ENCODE peak calls at places on chromosomes 11 and 22, in nine cellular contexts. X is adrenal gland; Q is effector memory CD4-positive, alpha-beta T cell; Y is NT2/D1; L is GM23248; B is K562; M is heart right ventricle; H is aorta; I is Peyer's patch. U is an unnamed sample.

GRCh38 chr11:73152086-73152853 is 10.2 kb upstream of the FCHSD2 start:
- DNase-seq in X (no peak), Q (no peak), Y (no peak), L (no peak), B (no peak), M (no peak), H (no peak), I (peak; percentile 65), U (no peak)

GRCh38 chr22:23404689-23405365 is 175.3 kb downstream of the IGLL1 start:
- DNase-seq in X (no peak), Q (no peak), Y (peak; percentile 20), L (peak; percentile 31), B (no peak), M (no peak), H (peak; percentile 44), I (no peak), U (no peak)

GRCh38 chr11:74681686-74682651 is 49.3 kb downstream of the CHRDL2 start:
- DNase-seq in X (no peak), Q (no peak), Y (no peak), L (peak; percentile 41), B (no peak), M (peak; percentile 63), H (peak; percentile 49), I (no peak), U (peak; percentile 81)

GRCh38 chr11:18907391-18907790 is 31.8 kb downstream of the MRGPRX1 start:
- DNase-seq in X (peak; percentile 75), Q (no peak), Y (no peak), L (no peak), B (no peak), M (no peak), H (no peak), I (no peak), U (no peak)

GRCh38 chr11:118998822-118999221 is 884 bp downstream of the CENATAC start:
- DNase-seq in X (peak; percentile 66), Q (no peak), Y (peak; percentile 71), L (peak; percentile 80), B (peak; percentile 34), M (no peak), H (no peak), I (no peak), U (no peak)

GRCh38 chr11:19498986-19499669 is 213.5 kb upstream of the NAV2 start:
- DNase-seq in X (no peak), Q (no peak), Y (no peak), L (peak; percentile 93), B (no peak), M (no peak), H (no peak), I (no peak), U (no peak)

GRCh38 chr11:58030653-58031052 is at the start of gene OR6Q1:
- DNase-seq in X (no peak), Q (no peak), Y (no peak), L (no peak), B (no peak), M (no peak), H (no peak), I (no peak), U (no peak)

GRCh38 chr22:46006379-46007002 is 29.5 kb upstream of the WNT7B start:
- DNase-seq in X (peak; percentile 94), Q (peak; percentile 81), Y (peak; percentile 30), L (peak; percentile 95), B (peak; percentile 83), M (peak; percentile 97), H (peak; percentile 97), I (peak; percentile 85), U (peak; percentile 93)

GRCh38 chr22:24502540-24502939 is 7.4 kb downstream of the UPB1 start:
- DNase-seq in X (no peak), Q (no peak), Y (no peak), L (no peak), B (no peak), M (no peak), H (no peak), I (no peak), U (no peak)

GRCh38 chr22:49530671-49531532 is 296.8 kb downstream of the BRD1 start:
- DNase-seq in X (no peak), Q (no peak), Y (no peak), L (no peak), B (no peak), M (no peak), H (no peak), I (no peak), U (no peak)

GRCh38 chr11:44621784-44622183 is 56.3 kb downstream of the CD82 start:
- DNase-seq in X (peak; percentile 4), Q (no peak), Y (no peak), L (no peak), B (no peak), M (no peak), H (no peak), I (peak; percentile 10), U (no peak)

GRCh38 chr11:69484427-69485259 is 3.2 kb downstream of the LINC01488 start:
- DNase-seq in X (no peak), Q (no peak), Y (no peak), L (no peak), B (no peak), M (no peak), H (peak; percentile 18), I (no peak), U (no peak)

GRCh38 chr11:96264364-96264763 is 78.6 kb downstream of the MAML2 start:
- DNase-seq in X (no peak), Q (no peak), Y (no peak), L (no peak), B (no peak), M (no peak), H (no peak), I (no peak), U (no peak)
- H3K4me1 ChIP-seq in X (peaks cover 54% of the 10 kb centered on the region), Q (peaks cover 32% of the 10 kb centered on the region), Y (no peaks in the 10 kb centered on the region), L (peaks cover 56% of the 10 kb centered on the region), B (no peaks in the 10 kb centered on the region), M (peaks cover 31% of the 10 kb centered on the region), H (peaks cover 5% of the 10 kb centered on the region), I (no peaks in the 10 kb centered on the region), U (peaks cover 16% of the 10 kb centered on the region)

GRCh38 chr22:36331306-36331911 is 56.4 kb downstream of the MYH9 start:
- DNase-seq in X (peak; percentile 89), Q (peak; percentile 73), Y (no peak), L (peak; percentile 94), B (peak; percentile 62), M (peak; percentile 76), H (peak; percentile 95), I (peak; percentile 92), U (peak; percentile 58)

GRCh38 chr22:36330655-36331305 is 57.0 kb downstream of the MYH9 start:
- DNase-seq in X (peak; percentile 54), Q (peak; percentile 20), Y (no peak), L (peak; percentile 67), B (no peak), M (peak; percentile 64), H (peak; percentile 88), I (no peak), U (no peak)

GRCh38 chr22:36333632-36334031 is 54.1 kb downstream of the MYH9 start:
- DNase-seq in X (no peak), Q (no peak), Y (no peak), L (no peak), B (no peak), M (no peak), H (no peak), I (no peak), U (peak; percentile 67)

GRCh38 chr22:36332623-36333331 is 55.0 kb downstream of the MYH9 start:
- DNase-seq in X (no peak), Q (peak; percentile 38), Y (no peak), L (peak; percentile 45), B (no peak), M (no peak), H (no peak), I (no peak), U (peak; percentile 72)

DNA sequence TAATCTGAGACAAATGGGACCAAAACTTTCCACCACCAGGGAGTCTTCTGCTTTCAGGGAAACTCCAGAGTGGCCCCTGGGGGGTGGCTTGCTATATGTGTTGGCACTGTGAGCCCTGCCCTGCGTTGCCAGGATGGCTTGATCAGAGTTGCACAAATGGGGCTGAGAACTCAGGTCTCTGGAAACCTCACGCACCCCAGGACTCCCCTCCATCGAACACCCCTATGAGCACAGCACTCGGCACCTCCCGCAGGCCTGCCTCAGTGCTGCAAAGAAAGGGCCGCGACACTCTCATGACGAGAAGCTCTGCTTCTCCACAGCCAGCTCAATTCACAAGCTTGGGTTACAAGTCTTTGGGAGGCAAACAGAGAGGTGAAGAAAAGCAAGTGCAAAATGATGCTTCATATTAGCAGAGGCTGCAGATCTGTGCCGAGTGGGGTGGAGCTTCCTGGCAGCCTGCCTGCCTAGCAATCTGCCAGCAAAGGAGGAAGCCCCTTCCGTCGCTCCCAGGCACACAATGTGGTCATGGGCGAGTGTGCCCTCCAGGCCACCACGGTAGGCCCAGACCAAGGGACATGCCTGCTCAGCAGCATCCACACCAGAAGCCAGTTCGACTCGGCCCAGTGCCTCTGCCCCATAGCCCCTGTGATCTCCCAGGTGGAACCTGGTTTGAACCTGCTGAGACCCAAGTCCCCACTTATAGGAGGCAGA is 55.7 kb downstream of the MYH9 start:
- DNase-seq in X (peak; percentile 63), Q (peak; percentile 51), Y (no peak), L (peak; percentile 53), B (no peak), M (peak; percentile 83), H (peak; percentile 91), I (peak; percentile 83), U (peak; percentile 67)
- H3K4me3 ChIP-seq in X (no peak overlapping the region), Q (peak overlapping the region; percentile 39), Y (no peak overlapping the region), L (peak overlapping the region; percentile 4), B (no peak overlapping the region), M (peak overlapping the region; percentile 21), H (no peak overlapping the region), I (peak overlapping the region; percentile 8), U (no peak overlapping the region)

DNA sequence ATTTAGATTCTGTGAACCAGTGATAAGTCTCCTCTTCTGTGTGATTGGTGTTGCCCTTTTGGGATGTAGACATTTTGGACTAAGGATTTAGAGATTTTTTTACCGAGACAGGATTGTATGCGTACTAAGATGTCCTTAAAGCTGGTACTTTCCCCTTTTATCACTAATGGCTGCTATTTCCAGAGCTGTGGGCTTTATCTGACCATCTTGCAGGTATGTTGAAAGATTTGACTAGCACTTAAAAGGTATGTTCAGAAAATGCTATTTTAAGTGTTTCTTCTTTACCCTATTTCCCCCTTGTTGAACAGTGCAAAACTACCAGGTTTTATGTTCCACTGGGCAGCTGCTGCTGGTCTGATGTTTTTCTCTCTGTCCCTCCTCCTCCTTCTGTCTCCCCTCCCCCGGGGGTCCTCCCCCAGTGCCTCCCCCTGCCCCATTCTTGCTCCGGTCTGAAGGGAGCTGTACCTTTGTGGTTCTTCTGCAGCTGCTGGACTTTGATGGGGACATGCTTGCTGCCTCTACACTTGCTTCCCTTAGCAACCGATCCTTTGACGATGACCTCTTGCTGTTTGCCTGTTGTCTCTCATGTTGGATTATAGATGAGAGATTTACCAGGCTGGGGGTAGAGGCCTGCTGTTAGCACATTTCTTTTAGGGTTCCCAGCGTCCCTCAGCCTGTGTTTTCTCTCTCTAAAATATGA is 59.6 kb downstream of the ZNRF3 start:
- DNase-seq in X (no peak), Q (no peak), Y (no peak), L (no peak), B (no peak), M (no peak), H (no peak), I (no peak), U (no peak)
- H3K4me1 ChIP-seq in X (peaks cover 21% of the 10 kb centered on the region), Q (no peaks in the 10 kb centered on the region), Y (peaks cover 1% of the 10 kb centered on the region), L (no peaks in the 10 kb centered on the region), B (no peaks in the 10 kb centered on the region), M (peaks cover 5% of the 10 kb centered on the region), H (peaks cover 4% of the 10 kb centered on the region), I (no peaks in the 10 kb centered on the region), U (peaks cover 19% of the 10 kb centered on the region)

DNA sequence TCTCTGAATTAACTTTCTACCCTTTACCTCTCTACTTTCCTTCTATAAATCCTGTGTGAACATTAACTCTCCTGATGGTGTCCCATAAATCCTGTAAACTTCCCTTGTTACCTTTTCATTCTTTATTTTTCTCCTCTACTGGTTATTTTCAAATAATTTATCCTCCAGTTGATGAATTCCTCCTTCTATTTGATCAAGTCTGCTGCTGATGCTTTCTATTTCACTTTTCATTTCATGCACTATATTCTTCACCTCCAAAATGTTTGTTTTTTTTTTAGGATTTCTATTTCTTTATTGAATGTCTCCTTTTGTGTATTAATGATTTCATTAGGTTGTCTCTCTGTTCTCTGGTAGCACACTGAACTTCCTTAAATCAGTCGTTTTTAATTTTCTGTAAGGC is 68.6 kb downstream of the KCNQ1OT1 start:
- DNase-seq in X (no peak), Q (no peak), Y (no peak), L (no peak), B (no peak), M (no peak), H (no peak), I (no peak), U (no peak)
- H3K4me3 ChIP-seq in X (no peak overlapping the region), Q (no peak overlapping the region), Y (no peak overlapping the region), L (no peak overlapping the region), B (no peak overlapping the region), M (no peak overlapping the region), H (no peak overlapping the region), I (no peak overlapping the region), U (no peak overlapping the region)

U was measured in body of pancreas.